ENCODE peak calls at places on chromosomes 1 and 21, in eight cellular contexts. U is MM.1S; A is PC-9; Y is CD8-positive, alpha-beta T cell; H is brain microvascular endothelial cell; Z is ovary; R is cardiac fibroblast; I is PC-3. F is an unnamed sample.

GRCh38 chr1:156528875-156529425 is 28.4 kb upstream of the MEF2D start:
- DNase-seq in Z (no peak), Y (no peak), U (no peak), R (no peak), A (no peak), I (no peak), H (no peak), F (no peak)

GRCh38 chr1:234912541-234913312 is 215.9 kb downstream of the TOMM20 start:
- DNase-seq in U (no peak), Y (no peak), H (no peak), A (peak; percentile 89), I (no peak), R (peak; percentile 40), Z (no peak), F (no peak)

GRCh38 chr1:87325982-87326738 is 2.5 kb upstream of the LMO4 start:
- DNase-seq in R (peak; percentile 69), I (peak; percentile 81), Y (peak; percentile 27), A (peak; percentile 33), U (peak; percentile 72), Z (no peak), H (peak; percentile 40), F (no peak)

GRCh38 chr21:36718951-36719501 is 20.1 kb downstream of the SIM2 start:
- DNase-seq in U (no peak), H (no peak), Z (no peak), A (peak; percentile 64), I (peak; percentile 95), R (no peak), Y (no peak), F (no peak)

GRCh38 chr1:197814306-197814705 is 39.0 kb upstream of the DENND1B start:
- DNase-seq in H (no peak), Z (no peak), R (no peak), I (no peak), U (no peak), Y (no peak), A (no peak), F (no peak)

GRCh38 chr1:40130892-40131291 is 30.3 kb upstream of the RLF start:
- DNase-seq in A (peak; percentile 35), Z (no peak), R (peak; percentile 2), H (no peak), Y (no peak), I (peak; percentile 78), U (no peak), F (peak; percentile 2)

GRCh38 chr21:45502006-45502345 is 40.3 kb downstream of the SLC19A1 start:
- DNase-seq in U (no peak), R (no peak), A (no peak), I (no peak), H (no peak), Z (peak; percentile 40), Y (peak; percentile 9), F (no peak)

GRCh38 chr1:36419158-36419557 is 21.4 kb upstream of the LSM10 start:
- DNase-seq in Z (no peak), I (no peak), Y (no peak), A (no peak), H (no peak), U (no peak), R (no peak), F (no peak)

GRCh38 chr1:172380441-172381244 is 39.8 kb upstream of the C1orf105 start:
- DNase-seq in I (no peak), Y (peak; percentile 25), A (no peak), Z (no peak), U (peak; percentile 69), R (no peak), H (no peak), F (no peak)

GRCh38 chr1:86018311-86018923 is 138.2 kb downstream of the COL24A1 start:
- DNase-seq in A (peak; percentile 3), Y (no peak), U (peak; percentile 60), R (peak; percentile 51), Z (no peak), H (peak; percentile 36), I (peak; percentile 68), F (no peak)

GRCh38 chr1:236853916-236854601 is 59.0 kb downstream of the MTR start:
- DNase-seq in U (no peak), I (no peak), Y (no peak), A (no peak), R (peak; percentile 38), Z (no peak), H (peak; percentile 3), F (no peak)

GRCh38 chr1:42941640-42942330 is 16.9 kb downstream of the SLC2A1 start:
- DNase-seq in R (peak; percentile 92), A (peak; percentile 92), I (peak; percentile 97), Y (no peak), H (peak; percentile 65), Z (no peak), U (no peak), F (peak; percentile 51)

GRCh38 chr1:149917590-149918144 is at the start of gene SV2A:
- DNase-seq in Y (peak; percentile 51), I (no peak), R (peak; percentile 51), A (no peak), H (no peak), U (no peak), Z (peak; percentile 49), F (no peak)

GRCh38 chr21:25934771-25935224 is 200.0 kb downstream of the GABPA start:
- DNase-seq in R (peak; percentile 99), U (peak; percentile 21), Y (no peak), H (peak; percentile 90), A (peak; percentile 56), I (peak; percentile 98), Z (no peak), F (peak; percentile 76)

GRCh38 chr1:119475866-119476439 is 31.1 kb upstream of the HSD3B1 start:
- DNase-seq in H (peak; percentile 38), R (peak; percentile 45), Z (peak; percentile 39), A (peak; percentile 66), U (peak; percentile 31), Y (no peak), I (peak; percentile 85), F (peak; percentile 23)
- TF ChIP-seq CTCF in H (peak; percentile 81), R (peak; percentile 78), Z (peak; percentile 15), A (peak; percentile 95), U (peak; percentile 52), Y (no peak), I (peak; percentile 85), F (peak; percentile 75)

DNA sequence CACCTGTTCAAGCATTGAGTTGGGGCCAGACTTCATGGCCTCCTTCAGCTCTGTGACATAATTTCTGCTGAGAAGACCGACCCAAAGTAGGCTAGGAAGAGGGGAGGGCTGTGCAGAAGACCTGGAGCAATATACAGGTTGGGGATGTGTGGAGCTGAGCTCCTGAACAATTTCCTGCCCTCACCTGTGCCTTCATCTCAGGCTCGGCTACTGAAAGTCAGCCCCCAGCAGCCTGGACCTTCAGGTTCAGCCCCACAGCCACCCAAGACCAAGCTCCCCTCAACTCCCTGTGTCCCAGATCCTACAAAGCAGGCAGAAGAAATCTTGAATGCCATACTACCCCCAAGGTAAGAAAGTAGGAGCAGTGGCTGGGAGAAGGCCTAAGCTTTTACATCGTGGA is 662 bp downstream of the DNALI1 start:
- DNase-seq in A (no peak), Z (no peak), I (no peak), H (no peak), Y (no peak), U (no peak), R (no peak), F (no peak)
- H3K4me3 ChIP-seq in A (no peak overlapping the region), Z (peak overlapping the region; percentile 36), I (no peak overlapping the region), H (peak overlapping the region; percentile 62), Y (no peak overlapping the region), U (no peak overlapping the region), R (peak overlapping the region; percentile 53), F (peak overlapping the region; percentile 53)

GRCh38 chr1:200602632-200603031 is 17.9 kb downstream of the KIF14 start:
- DNase-seq in Z (no peak), I (no peak), R (no peak), U (no peak), H (no peak), A (no peak), Y (no peak), F (no peak)
- TF ChIP-seq CTCF in Z (no peak), I (no peak), R (no peak), U (no peak), H (no peak), A (no peak), Y (no peak), F (no peak)

GRCh38 chr1:203631349-203631748 is 4.7 kb downstream of the ATP2B4 start:
- DNase-seq in A (no peak), Y (no peak), Z (no peak), I (no peak), U (no peak), H (no peak), R (no peak), F (no peak)
- H3K4me3 ChIP-seq in A (no peak overlapping the region), Y (no peak overlapping the region), Z (no peak overlapping the region), I (no peak overlapping the region), U (no peak overlapping the region), H (no peak overlapping the region), R (no peak overlapping the region), F (no peak overlapping the region)